ENCODE peak calls at places on chromosomes 1 and 21, in eight cellular contexts. E is tibial nerve, P is body of pancreas, O is testis, T is heart left ventricle, H is right lobe of liver, S is esophagus squamous epithelium, K is spleen. X is an unnamed sample.

GRCh38 chr21:30710499-30710898 is 8.1 kb downstream of the KRTAP21-3 start:
- DNase-seq in E (no peak), P (no peak), O (no peak), T (no peak), H (no peak), S (no peak), K (no peak), X (no peak)

GRCh38 chr21:15293251-15293650 is 228.5 kb upstream of the NRIP1 start:
- DNase-seq in E (no peak), P (no peak), O (no peak), T (no peak), H (no peak), S (no peak), K (no peak), X (no peak)

GRCh38 chr21:41768371-41769042 is 1.7 kb upstream of the RIPK4 start:
- DNase-seq in E (no peak), P (peak; percentile 88), O (no peak), T (no peak), H (peak; percentile 91), S (no peak), K (no peak), X (peak; percentile 63)

GRCh38 chr1:5770981-5771765 is 221.1 kb downstream of the NPHP4 start:
- DNase-seq in E (no peak), P (no peak), O (peak; percentile 74), T (peak; percentile 25), H (no peak), S (no peak), K (no peak), X (peak; percentile 44)

GRCh38 chr1:29471487-29472313 is 235.4 kb downstream of the PTPRU start:
- DNase-seq in E (no peak), P (no peak), O (no peak), T (no peak), H (no peak), S (no peak), K (peak; percentile 64), X (no peak)

GRCh38 chr1:159141584-159142518 is 29.6 kb upstream of the CADM3 start:
- DNase-seq in E (no peak), P (no peak), O (no peak), T (no peak), H (no peak), S (no peak), K (no peak), X (no peak)

GRCh38 chr1:30928171-30928570 is 19.6 kb upstream of the SDC3 start:
- DNase-seq in E (no peak), P (no peak), O (no peak), T (no peak), H (no peak), S (no peak), K (no peak), X (no peak)

GRCh38 chr1:60813051-60813450 is 269.3 kb upstream of the NFIA start:
- DNase-seq in E (no peak), P (no peak), O (no peak), T (no peak), H (no peak), S (no peak), K (no peak), X (no peak)

GRCh38 chr21:36909423-36909822 is 57.0 kb downstream of the HLCS start:
- DNase-seq in E (no peak), P (no peak), O (no peak), T (no peak), H (no peak), S (no peak), K (no peak), X (no peak)

GRCh38 chr1:108665047-108665446 is 4.2 kb upstream of the HENMT1 start:
- DNase-seq in E (no peak), P (no peak), O (no peak), T (no peak), H (no peak), S (no peak), K (no peak), X (no peak)

GRCh38 chr1:20366076-20366765 is 75.5 kb downstream of the VWA5B1 start:
- DNase-seq in E (no peak), P (no peak), O (peak; percentile 51), T (peak; percentile 55), H (no peak), S (no peak), K (peak; percentile 57), X (no peak)

GRCh38 chr1:27099904-27100796 is 54.8 kb downstream of the SLC9A1 start:
- DNase-seq in E (no peak), P (no peak), O (peak; percentile 77), T (peak; percentile 43), H (no peak), S (no peak), K (no peak), X (no peak)

DNA sequence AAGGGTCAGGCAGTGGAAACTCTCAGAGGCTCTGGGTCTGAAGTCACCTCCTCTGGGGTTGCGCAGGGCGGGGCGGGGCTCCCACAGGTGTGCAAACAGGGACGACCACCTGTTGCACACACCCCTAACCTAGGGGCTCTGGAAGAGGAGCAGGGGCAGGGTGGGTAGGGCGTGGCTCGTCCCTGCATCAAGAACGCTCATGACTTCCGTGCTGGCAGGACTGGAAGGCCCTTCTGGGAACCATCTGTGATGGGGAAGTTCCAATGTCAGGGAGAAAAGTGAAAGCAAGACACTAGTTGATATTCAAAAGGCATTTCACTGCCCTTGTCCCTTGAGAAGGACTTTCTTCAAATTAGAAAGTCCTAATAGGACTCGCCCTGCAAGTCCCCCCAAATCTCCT is 22.1 kb upstream of the CLSTN1 start:
- DNase-seq in E (no peak), P (no peak), O (no peak), T (peak; percentile 24), H (no peak), S (no peak), K (no peak), X (no peak)
- H3K9me3 ChIP-seq in E (no peaks in the 10 kb centered on the region), P (no peaks in the 10 kb centered on the region), O (no peaks in the 10 kb centered on the region), T (no peaks in the 10 kb centered on the region), H (no peaks in the 10 kb centered on the region), S (no peaks in the 10 kb centered on the region), K (no peaks in the 10 kb centered on the region), X (no peaks in the 10 kb centered on the region)

GRCh38 chr1:221712776-221713431 is 29.0 kb downstream of the DUSP10 start:
- DNase-seq in E (no peak), P (no peak), O (no peak), T (no peak), H (no peak), S (no peak), K (peak; percentile 87), X (no peak)
- TF ChIP-seq POLR2A in E (no peak), P (no peak), O (no peak), T (no peak), H (no peak), S (no peak), K (no peak), X (no peak)

DNA sequence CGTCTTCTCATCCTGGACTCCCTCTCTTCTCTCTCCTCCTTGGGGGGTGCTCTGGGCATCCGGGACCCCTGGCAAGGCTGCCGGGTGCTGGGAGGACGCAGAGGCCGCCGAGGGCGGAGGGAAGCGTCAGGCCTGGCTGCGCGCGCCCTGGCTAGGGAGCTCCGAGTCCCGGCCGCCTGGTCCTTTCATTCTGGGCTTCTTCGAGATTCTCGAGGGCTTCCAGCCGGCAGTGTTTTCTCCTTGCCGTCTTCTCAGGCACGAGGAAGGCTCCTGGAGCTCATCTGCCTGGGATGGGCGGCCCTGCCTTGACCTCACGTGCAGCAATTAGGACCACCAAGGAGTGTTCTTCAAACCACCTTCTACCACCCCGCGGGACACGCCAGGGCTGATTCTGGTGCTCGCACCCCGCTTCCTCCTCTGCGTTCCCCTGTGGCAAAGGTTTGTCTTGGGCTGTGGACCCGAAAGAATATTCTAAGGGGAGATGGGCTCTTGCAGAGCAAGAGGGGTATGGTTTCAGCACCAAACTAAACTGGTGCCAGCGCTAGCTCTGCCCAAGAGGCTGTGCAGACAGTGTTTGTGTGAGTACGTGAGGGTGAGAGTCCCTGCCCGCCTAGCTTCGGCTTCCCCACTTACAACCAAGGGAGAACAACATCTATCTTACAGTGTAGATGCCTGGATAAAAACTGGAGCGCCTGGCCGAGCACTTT is 36.5 kb downstream of the PIK3CD start:
- DNase-seq in E (no peak), P (peak; percentile 35), O (no peak), T (peak; percentile 34), H (no peak), S (no peak), K (peak; percentile 79), X (peak; percentile 47)
- H3K27ac ChIP-seq in E (peak overlapping the region; percentile 39), P (no peak overlapping the region), O (no peak overlapping the region), T (no peak overlapping the region), H (no peak overlapping the region), S (peak overlapping the region; percentile 1), K (peak overlapping the region; percentile 66), X (no peak overlapping the region)

GRCh38 chr1:216804107-216804506 is 80.9 kb upstream of the ESRRG start:
- DNase-seq in E (no peak), P (no peak), O (no peak), T (peak; percentile 35), H (no peak), S (no peak), K (no peak), X (peak; percentile 64)
- H3K9me3 ChIP-seq in E (no peaks in the 10 kb centered on the region), P (no peaks in the 10 kb centered on the region), O (no peaks in the 10 kb centered on the region), T (no peaks in the 10 kb centered on the region), H (no peaks in the 10 kb centered on the region), S (no peaks in the 10 kb centered on the region), K (no peaks in the 10 kb centered on the region), X (no peaks in the 10 kb centered on the region)

DNA sequence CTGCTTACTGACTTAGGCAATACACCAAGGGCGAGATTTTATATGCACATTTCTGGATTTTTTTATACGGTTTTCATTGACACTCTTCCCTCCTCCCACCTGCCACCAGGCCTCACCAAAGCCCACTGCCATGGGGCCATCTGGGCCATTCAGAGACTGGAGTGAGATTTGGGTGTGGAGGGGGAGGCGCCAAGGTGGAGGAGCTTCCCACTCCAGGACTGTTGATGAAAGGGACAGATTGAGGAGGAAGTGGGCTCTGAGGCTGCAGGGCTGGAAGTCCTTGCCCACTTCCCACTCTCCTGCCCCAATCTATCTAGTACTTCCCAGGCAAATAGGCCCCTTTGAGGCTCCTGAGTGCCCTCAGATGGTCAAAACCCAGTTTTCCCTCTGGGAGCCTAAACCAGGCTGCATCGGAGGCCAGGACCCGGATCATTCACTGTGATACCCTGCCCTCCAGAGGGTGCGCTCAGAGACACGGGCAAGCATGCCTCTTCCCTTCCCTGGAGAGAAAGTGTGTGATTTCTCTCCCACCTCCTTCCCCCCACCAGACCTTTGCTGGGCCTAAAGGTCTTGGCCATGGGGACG is 57.9 kb downstream of the LACTBL1 start:
- DNase-seq in E (no peak), P (no peak), O (no peak), T (no peak), H (no peak), S (no peak), K (no peak), X (no peak)
- TF ChIP-seq POLR2A in E (no peak), P (no peak), O (no peak), T (no peak), H (no peak), S (no peak), K (no peak), X (no peak)

GRCh38 chr1:84208935-84209334 is 64.9 kb downstream of the PRKACB start:
- DNase-seq in E (no peak), P (no peak), O (no peak), T (no peak), H (no peak), S (no peak), K (no peak), X (no peak)
- H3K27ac ChIP-seq in E (no peak overlapping the region), P (no peak overlapping the region), O (no peak overlapping the region), T (no peak overlapping the region), H (no peak overlapping the region), S (no peak overlapping the region), K (no peak overlapping the region), X (no peak overlapping the region)

GRCh38 chr21:25428537-25428936 is 178.7 kb downstream of the MRPL39 start:
- DNase-seq in E (no peak), P (no peak), O (no peak), T (no peak), H (no peak), S (no peak), K (no peak), X (no peak)
- H3K9me3 ChIP-seq in E (no peaks in the 10 kb centered on the region), P (no peaks in the 10 kb centered on the region), O (no peaks in the 10 kb centered on the region), T (no peaks in the 10 kb centered on the region), H (no peaks in the 10 kb centered on the region), S (no peaks in the 10 kb centered on the region), K (no peaks in the 10 kb centered on the region), X (no peaks in the 10 kb centered on the region)

X was measured in thyroid gland.